ENCODE peak calls at places on chromosomes 4 and X, in four cellular contexts. N is AG09309, F is IMR-90, K is upper lobe of left lung. W is an unnamed sample.

GRCh38 chr4:59971952-59972351 is 1228.2 kb upstream of the ADGRL3 start:
- DNase-seq in F (no peak), K (no peak), N (no peak), W (no peak)

GRCh38 chrX:102516314-102516936 is at the start of gene TMSB15A:
- DNase-seq in K (peak; percentile 86), N (no peak), F (peak; percentile 28), W (no peak)

GRCh38 chrX:53281321-53281822 is at the start of gene IQSEC2:
- DNase-seq in N (no peak), K (peak; percentile 95), F (peak; percentile 77), W (no peak)

GRCh38 chr4:95000076-95000648 is 242.4 kb downstream of the BMPR1B start:
- DNase-seq in K (no peak), F (no peak), N (no peak), W (no peak)

GRCh38 chr4:64882311-64883086 is 473.2 kb upstream of the TECRL start:
- DNase-seq in N (no peak), K (no peak), F (no peak), W (peak; percentile 66)

GRCh38 chr4:34644716-34645115 is 1599.6 kb downstream of the ARAP2 start:
- DNase-seq in K (no peak), N (no peak), F (no peak), W (no peak)

GRCh38 chr4:20356565-20356964 is 104.9 kb downstream of the SLIT2 start:
- DNase-seq in N (no peak), F (no peak), K (no peak), W (no peak)

GRCh38 chr4:6121276-6121850 is 79.0 kb downstream of the JAKMIP1 start:
- DNase-seq in N (no peak), K (no peak), F (no peak), W (no peak)

GRCh38 chr4:152935661-152936445 is at the start of gene FHDC1:
- DNase-seq in N (no peak), K (peak; percentile 95), F (no peak), W (no peak)

GRCh38 chr4:119053245-119053644 is 82.4 kb upstream of the MYOZ2 start:
- DNase-seq in F (peak; percentile 53), K (no peak), N (no peak), W (no peak)

GRCh38 chr4:169147217-169147616 is 123.5 kb downstream of the SH3RF1 start:
- DNase-seq in F (peak; percentile 34), N (no peak), K (no peak), W (no peak)

GRCh38 chr4:140056015-140056414 is 98.0 kb downstream of the MAML3 start:
- DNase-seq in F (no peak), N (no peak), K (no peak), W (no peak)

GRCh38 chrX:155779831-155780230 is 101.3 kb upstream of the VAMP7 start:
- DNase-seq in F (no peak), N (no peak), K (no peak), W (no peak)

GRCh38 chr4:6996481-6996880 is 46.7 kb upstream of the TADA2B start:
- DNase-seq in F (no peak), K (no peak), N (no peak), W (no peak)

GRCh38 chr4:6697096-6697495 is 3.4 kb downstream of the S100P start:
- DNase-seq in K (no peak), N (no peak), F (no peak), W (no peak)

GRCh38 chrX:7435822-7436221 is 287.9 kb upstream of the PUDP start:
- DNase-seq in F (no peak), K (no peak), N (no peak), W (no peak)

GRCh38 chrX:110087485-110088356 is 84.8 kb downstream of the TMEM164 start:
- DNase-seq in F (peak; percentile 94), K (no peak), N (peak; percentile 80), W (no peak)
- H3K4me3 ChIP-seq in F (peak overlapping the region; percentile 1), K (no peak overlapping the region), N (no peak overlapping the region), W (no peak overlapping the region)

GRCh38 chrX:120309873-120310730 is 1.2 kb downstream of the TMEM255A start:
- DNase-seq in K (no peak), N (no peak), F (no peak), W (no peak)
- H3K4me3 ChIP-seq in K (peak overlapping the region; percentile 46), N (no peak overlapping the region), F (peak overlapping the region; percentile 21), W (peak overlapping the region; percentile 52)

GRCh38 chr4:26873391-26874026 is 12.9 kb downstream of the STIM2 start:
- DNase-seq in F (no peak), K (no peak), N (no peak), W (no peak)
- H3K4me3 ChIP-seq in F (no peak overlapping the region), K (no peak overlapping the region), N (no peak overlapping the region), W (no peak overlapping the region)

GRCh38 chrX:868248-868647 is 237.7 kb downstream of the SHOX start:
- DNase-seq in K (no peak), N (no peak), F (no peak), W (no peak)

GRCh38 chrX:874061-874460 is 243.5 kb downstream of the SHOX start:
- DNase-seq in F (no peak), K (no peak), N (no peak), W (no peak)

GRCh38 chrX:866441-866990 is 235.9 kb downstream of the SHOX start:
- DNase-seq in F (no peak), N (no peak), K (no peak), W (no peak)

GRCh38 chrX:873016-873415 is 242.4 kb downstream of the SHOX start:
- DNase-seq in F (no peak), N (no peak), K (no peak), W (no peak)

DNA sequence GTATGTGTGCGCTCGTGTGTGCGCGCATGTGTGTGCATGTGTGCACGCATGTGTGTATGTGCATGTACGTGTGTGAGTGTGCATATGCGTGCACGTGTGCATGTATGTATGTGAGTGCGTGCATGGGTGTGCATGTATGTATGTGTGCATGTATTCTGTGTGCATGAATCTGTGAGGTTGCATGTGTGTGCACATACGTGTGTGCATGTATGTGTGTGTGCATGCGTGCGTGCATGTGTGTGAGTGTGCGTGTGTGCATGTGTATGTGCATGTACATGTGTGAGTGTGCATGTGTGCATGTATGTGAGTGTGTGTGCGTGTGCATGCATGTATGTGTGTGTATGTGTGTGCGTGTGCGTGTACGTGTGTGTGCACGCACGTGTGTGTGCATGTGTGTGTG is 241.5 kb downstream of the SHOX start:
- DNase-seq in N (no peak), F (no peak), K (no peak), W (no peak)
- H3K4me3 ChIP-seq in N (no peak overlapping the region), F (no peak overlapping the region), K (no peak overlapping the region), W (no peak overlapping the region)

GRCh38 chr4:165208322-165208652 is 926 bp downstream of the KLHL2 start:
- DNase-seq in N (no peak), F (no peak), K (no peak), W (no peak)
- H3K4me3 ChIP-seq in N (peak overlapping the region; percentile 73), F (peak overlapping the region; percentile 74), K (peak overlapping the region; percentile 90), W (peak overlapping the region; percentile 78)

GRCh38 chr4:108168213-108168671 is 490 bp downstream of the LEF1 start:
- DNase-seq in N (no peak), K (no peak), F (peak; percentile 8), W (no peak)

GRCh38 chr4:108168672-108169562 is at the start of gene LEF1:
- DNase-seq in K (peak; percentile 87), N (no peak), F (peak; percentile 11), W (peak; percentile 88)

GRCh38 chr4:108166038-108166437 is 2.7 kb downstream of the LEF1 start:
- DNase-seq in K (no peak), F (no peak), N (no peak), W (peak; percentile 93)

GRCh38 chr4:108165601-108166000 is 3.1 kb downstream of the LEF1 start:
- DNase-seq in F (no peak), K (no peak), N (no peak), W (no peak)

DNA sequence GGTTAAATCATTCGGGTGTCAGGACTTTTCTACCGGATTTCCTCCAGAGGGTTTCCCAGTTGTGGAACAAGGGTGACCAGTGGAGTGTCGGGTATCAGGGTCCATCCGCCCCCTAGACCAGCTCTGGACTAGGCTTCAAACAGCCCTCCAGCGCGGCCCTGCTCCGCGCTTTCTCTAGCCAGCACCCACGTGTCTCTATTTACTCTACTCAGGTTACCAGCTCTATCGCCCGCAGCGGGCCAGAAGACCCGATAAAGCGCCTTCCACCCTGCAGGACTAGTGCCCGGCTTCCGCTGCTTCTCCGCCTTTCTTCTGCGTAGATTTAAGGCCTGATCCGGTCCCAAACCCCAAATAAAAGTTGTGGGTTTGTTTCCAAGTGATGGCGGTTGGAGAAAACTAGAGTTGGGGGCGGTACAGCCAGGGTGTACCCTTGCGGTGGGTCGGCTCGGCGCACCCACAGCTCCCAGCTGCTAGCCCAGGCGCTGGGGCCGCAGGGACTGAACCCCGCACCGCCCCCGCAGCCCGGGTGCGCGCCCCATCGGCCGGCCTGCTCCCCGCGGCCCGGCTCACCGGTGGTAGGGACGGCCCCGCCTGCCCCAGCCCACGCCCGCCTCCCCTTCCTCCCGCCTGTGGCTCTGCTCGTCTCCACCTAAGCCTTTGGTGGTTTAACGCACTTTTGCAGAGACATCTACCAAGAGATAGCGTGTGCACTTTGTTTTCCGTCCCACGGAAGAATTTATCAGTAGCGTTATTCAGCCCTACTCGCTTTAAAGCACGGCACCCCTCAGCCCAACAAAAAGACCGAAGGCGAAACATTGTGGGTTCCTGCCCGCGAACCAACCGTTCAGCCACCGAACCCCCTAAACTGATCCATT is 2.1 kb downstream of the LEF1 start:
- DNase-seq in K (peak; percentile 83), N (no peak), F (no peak), W (peak; percentile 76)
- H3K4me3 ChIP-seq in K (peak overlapping the region; percentile 70), N (peak overlapping the region; percentile 49), F (peak overlapping the region; percentile 53), W (peak overlapping the region; percentile 92)

GRCh38 chr4:4592414-4592813 is 50.6 kb upstream of the STX18 start:
- DNase-seq in K (no peak), N (no peak), F (no peak), W (no peak)

GRCh38 chr4:4594531-4594930 is 52.7 kb upstream of the STX18 start:
- DNase-seq in N (no peak), K (no peak), F (no peak), W (no peak)

GRCh38 chr4:4590496-4590895 is 48.6 kb upstream of the STX18 start:
- DNase-seq in F (peak; percentile 80), K (no peak), N (no peak), W (no peak)

GRCh38 chr4:4593596-4593995 is 51.7 kb upstream of the STX18 start:
- DNase-seq in K (no peak), N (no peak), F (no peak), W (no peak)

DNA sequence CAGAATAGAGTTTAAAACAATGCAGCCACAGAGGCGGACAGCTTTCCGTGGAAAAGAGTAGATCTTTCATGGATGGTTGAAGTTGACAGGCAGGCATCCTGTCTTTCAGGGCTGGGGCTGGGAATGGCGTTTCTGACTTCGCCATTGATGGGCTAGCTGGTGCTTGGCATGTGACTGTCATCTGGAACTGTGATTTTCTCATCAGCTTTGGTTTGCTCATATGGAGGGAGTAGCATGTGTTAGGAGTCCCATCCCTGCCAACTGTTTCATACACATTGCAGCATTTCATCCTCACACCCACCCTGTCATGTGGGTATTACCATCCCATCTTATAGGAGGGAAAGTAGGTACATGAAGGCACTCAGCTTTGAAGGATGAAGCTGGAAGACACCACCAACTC is 49.2 kb upstream of the STX18 start:
- DNase-seq in K (no peak), F (no peak), N (no peak), W (no peak)
- H3K4me3 ChIP-seq in K (no peak overlapping the region), F (no peak overlapping the region), N (no peak overlapping the region), W (no peak overlapping the region)